ENCODE peak calls at places on chromosomes 7 and 10, in four cellular contexts. N is lower lobe of right lung, U is Panc1, Q is tibial nerve. G is an unnamed sample.

GRCh38 chr7:101538596-101539459 is 90.3 kb downstream of the MYL10 start:
- DNase-seq in U (no peak), Q (peak; percentile 51), N (peak; percentile 66), G (no peak)

GRCh38 chr10:17181751-17182150 is 19.7 kb downstream of the TRDMT1 start:
- DNase-seq in N (peak; percentile 64), Q (no peak), U (no peak), G (no peak)

GRCh38 chr10:93548376-93549071 is 17.9 kb upstream of the FFAR4 start:
- DNase-seq in U (peak; percentile 77), Q (no peak), N (no peak), G (no peak)

GRCh38 chr7:13111230-13111629 is 423.8 kb downstream of the ARL4A start:
- DNase-seq in N (no peak), U (no peak), Q (no peak), G (no peak)

GRCh38 chr10:11036424-11037011 is 18.8 kb downstream of the CELF2 start:
- DNase-seq in Q (peak; percentile 68), U (peak; percentile 15), N (no peak), G (no peak)

GRCh38 chr7:41148521-41148951 is 554.4 kb downstream of the INHBA start:
- DNase-seq in U (peak; percentile 54), N (no peak), Q (no peak), G (no peak)

GRCh38 chr7:158730383-158731055 is 25.9 kb upstream of the NCAPG2 start:
- DNase-seq in N (no peak), U (no peak), Q (no peak), G (no peak)

GRCh38 chr7:74657692-74658170 is at the start of gene GTF2I:
- DNase-seq in Q (no peak), U (no peak), N (no peak), G (no peak)

GRCh38 chr7:154409703-154410311 is 357.6 kb downstream of the DPP6 start:
- DNase-seq in Q (no peak), U (no peak), N (no peak), G (no peak)

GRCh38 chr10:117016271-117016670 is 11.3 kb upstream of the SHTN1 start:
- DNase-seq in Q (no peak), N (no peak), U (no peak), G (no peak)

GRCh38 chr10:93074597-93075368 is 1.1 kb downstream of the CYP26A1 start:
- DNase-seq in Q (no peak), N (no peak), U (no peak), G (no peak)

GRCh38 chr10:114876602-114877300 is 55.2 kb downstream of the FHIP2A start:
- DNase-seq in U (no peak), Q (peak; percentile 46), N (peak; percentile 62), G (no peak)

GRCh38 chr10:31698169-31698890 is 230.3 kb downstream of the ARHGAP12 start:
- DNase-seq in N (no peak), U (no peak), Q (peak; percentile 85), G (peak; percentile 94)

GRCh38 chr7:134966691-134967090 is 19.6 kb upstream of the AGBL3 start:
- DNase-seq in N (no peak), U (no peak), Q (no peak), G (no peak)

GRCh38 chr10:113610636-113611601 is 52.9 kb downstream of the NRAP start:
- DNase-seq in Q (no peak), U (no peak), N (no peak), G (no peak)

GRCh38 chr7:92914645-92915044 is 78.3 kb upstream of the CDK6 start:
- DNase-seq in Q (no peak), N (no peak), U (no peak), G (no peak)

GRCh38 chr7:94511763-94512162 is 2.2 kb downstream of the CASD1 start:
- DNase-seq in N (no peak), U (no peak), Q (no peak), G (no peak)

GRCh38 chr10:71368639-71369038 is 28.1 kb upstream of the CDH23 start:
- DNase-seq in N (no peak), U (no peak), Q (no peak), G (no peak)

GRCh38 chr7:150860978-150861295 is 8.6 kb downstream of the AOC1 start:
- DNase-seq in U (no peak), Q (no peak), N (no peak), G (no peak)

GRCh38 chr10:31961264-31961663 is 32.6 kb upstream of the ARHGAP12 start:
- DNase-seq in Q (no peak), N (no peak), U (no peak), G (no peak)

GRCh38 chr7:158924956-158925355 is 68.6 kb downstream of the DYNC2I1 start:
- DNase-seq in Q (no peak), N (no peak), U (peak; percentile 17), G (no peak)

GRCh38 chr10:129079705-129080104 is 387.3 kb upstream of the MGMT start:
- DNase-seq in N (no peak), Q (peak; percentile 32), U (no peak), G (peak; percentile 72)

GRCh38 chr10:52864459-52865106 is 92.0 kb upstream of the MBL2 start:
- DNase-seq in N (no peak), U (peak; percentile 25), Q (peak; percentile 62), G (no peak)

GRCh38 chr7:47150497-47151260 is 431.2 kb downstream of the TNS3 start:
- DNase-seq in Q (no peak), N (no peak), U (no peak), G (no peak)

GRCh38 chr7:158586499-158587191 is 978 bp downstream of the PTPRN2 start:
- DNase-seq in U (no peak), Q (no peak), N (no peak), G (no peak)

GRCh38 chr7:41085244-41085643 is 617.6 kb downstream of the INHBA start:
- DNase-seq in U (no peak), Q (no peak), N (no peak), G (no peak)

GRCh38 chr7:123669485-123669884 is 13.8 kb downstream of the LMOD2 start:
- DNase-seq in N (no peak), U (no peak), Q (no peak), G (no peak)

GRCh38 chr7:106370542-106370941 is 85.8 kb upstream of the NAMPT start:
- DNase-seq in Q (no peak), U (no peak), N (no peak), G (no peak)

GRCh38 chr7:142583424-142583823 is 165.8 kb upstream of the PRSS1 start:
- DNase-seq in Q (no peak), N (no peak), U (peak; percentile 86), G (no peak)

GRCh38 chr10:133141144-133141962 is 18.7 kb upstream of the KNDC1 start:
- DNase-seq in U (no peak), Q (no peak), N (peak; percentile 37), G (no peak)

GRCh38 chr10:24439935-24440334 is 231.0 kb downstream of the KIAA1217 start:
- DNase-seq in Q (no peak), N (no peak), U (no peak), G (no peak)

GRCh38 chr10:79358811-79359210 is 11.5 kb downstream of the PPIF start:
- DNase-seq in Q (no peak), U (no peak), N (no peak), G (no peak)

GRCh38 chr7:28787116-28787515 is 171.0 kb downstream of the TRIL start:
- DNase-seq in N (no peak), Q (no peak), U (no peak), G (no peak)

GRCh38 chr7:45033261-45033930 is 33.4 kb downstream of the CCM2 start:
- DNase-seq in Q (no peak), U (no peak), N (no peak), G (no peak)

DNA sequence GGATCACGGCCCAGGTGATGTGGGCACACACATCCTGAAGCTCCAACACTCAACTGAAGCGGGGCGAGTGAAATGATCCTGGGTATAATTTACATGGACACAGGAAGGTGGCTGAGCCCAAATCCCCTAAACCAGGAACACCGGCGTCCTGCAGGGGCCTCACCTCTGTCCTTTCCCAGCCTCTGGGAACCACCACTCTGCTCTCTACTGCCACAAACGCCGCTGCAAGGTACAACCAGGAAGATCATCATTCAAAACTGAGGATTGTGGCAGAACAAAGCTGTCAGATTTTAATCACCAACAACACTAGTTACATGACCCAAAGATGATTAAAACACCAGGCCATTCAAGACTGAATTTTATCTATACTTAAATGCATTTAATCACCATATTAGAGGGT is 104.0 kb downstream of the DIP2C start:
- DNase-seq in N (no peak), Q (no peak), U (no peak), G (no peak)
- TF ChIP-seq CTCF in N (no peak), Q (no peak), U (no peak), G (no peak)

GRCh38 chr10:75969031-75969430 is 537.6 kb downstream of the LRMDA start:
- DNase-seq in Q (peak; percentile 17), U (no peak), N (no peak), G (no peak)

GRCh38 chr10:75972494-75973276 is 541.3 kb downstream of the LRMDA start:
- DNase-seq in Q (peak; percentile 52), U (no peak), N (no peak), G (no peak)

GRCh38 chr10:75971402-75972211 is 540.2 kb downstream of the LRMDA start:
- DNase-seq in U (no peak), N (no peak), Q (peak; percentile 36), G (no peak)

GRCh38 chr10:75962395-75963061 is 531.1 kb downstream of the LRMDA start:
- DNase-seq in U (no peak), N (no peak), Q (no peak), G (no peak)

DNA sequence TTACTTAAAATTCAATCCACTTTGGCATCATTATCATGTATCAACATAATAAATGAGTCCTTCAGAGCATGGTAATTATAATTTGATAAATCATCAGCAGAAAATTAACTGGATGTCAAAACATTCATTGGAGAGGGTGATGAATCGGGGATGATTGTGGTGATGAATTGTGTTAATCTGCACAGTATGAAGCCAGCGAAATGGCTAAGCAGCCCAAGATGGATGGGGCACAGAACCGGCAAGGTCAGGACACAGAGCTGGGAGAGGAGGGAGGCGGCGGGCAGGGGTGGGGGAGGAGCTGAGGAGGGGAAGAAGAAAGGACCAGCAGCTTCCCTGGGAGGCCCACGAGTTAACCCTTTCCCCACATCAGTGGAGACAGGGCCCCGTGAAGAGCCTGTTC is 536.1 kb downstream of the LRMDA start:
- DNase-seq in N (no peak), U (no peak), Q (no peak), G (no peak)
- H3K27me3 ChIP-seq in N (no peaks in the 10 kb centered on the region), U (no peaks in the 10 kb centered on the region), Q (no peaks in the 10 kb centered on the region), G (no peaks in the 10 kb centered on the region)

GRCh38 chr10:125156196-125156595 is 4.2 kb downstream of the CTBP2 start:
- DNase-seq in N (no peak), U (no peak), Q (no peak), G (peak; percentile 1)

GRCh38 chr10:125155669-125156068 is 4.7 kb downstream of the CTBP2 start:
- DNase-seq in Q (no peak), U (no peak), N (no peak), G (peak; percentile 12)

GRCh38 chr10:125157473-125157865 is 2.9 kb downstream of the CTBP2 start:
- DNase-seq in N (no peak), U (no peak), Q (no peak), G (no peak)

GRCh38 chr10:125155101-125155500 is 5.3 kb downstream of the CTBP2 start:
- DNase-seq in Q (no peak), U (no peak), N (no peak), G (no peak)

GRCh38 chr10:125156739-125157472 is 3.5 kb downstream of the CTBP2 start:
- DNase-seq in U (no peak), N (no peak), Q (no peak), G (no peak)
- H3K4me3 ChIP-seq in U (peak overlapping the region; percentile 85), N (peak overlapping the region; percentile 77), Q (no peak overlapping the region), G (peak overlapping the region; percentile 92)

DNA sequence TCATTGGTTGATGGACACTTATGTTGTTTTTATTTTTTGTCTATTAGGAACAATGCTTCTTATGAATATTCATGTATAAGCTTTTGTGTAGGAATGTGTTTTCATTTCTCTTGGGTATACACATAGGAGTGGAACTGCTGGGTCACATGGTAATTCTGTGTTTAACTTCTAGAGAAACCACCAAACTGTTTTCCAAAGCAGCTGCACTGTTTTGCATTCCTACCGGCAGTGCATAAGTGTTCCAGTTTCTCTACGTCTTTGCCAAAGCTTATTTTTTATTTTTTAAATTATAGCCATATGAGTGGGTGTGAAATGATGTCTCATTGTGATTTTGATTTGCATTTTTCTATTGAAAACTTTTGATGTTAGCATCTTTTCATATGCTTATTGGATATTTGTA is 51.3 kb downstream of the ADK start:
- DNase-seq in Q (no peak), U (no peak), N (no peak), G (no peak)
- TF ChIP-seq CTCF in Q (no peak), U (no peak), N (no peak), G (no peak)

G was measured in ascending aorta.